ENCODE peak calls at places on chromosomes 12 and 14, in four cellular contexts. S is ELR; L is T1000; V is activated CD4-positive, alpha-beta memory T cell treated with anti-CD3 and anti-CD28 coated beads, Interleukin-2, amount 10 ng/mL, durations not matched to agents 7 days and 5 days. R is an unnamed sample.

GRCh38 chr14:57736391-57736790 is 129.5 kb downstream of the SLC35F4 start:
- DNase-seq in V (no peak), S (no peak), L (no peak), R (no peak)

GRCh38 chr12:92144631-92145480 is 790 bp downstream of the BTG1 start:
- DNase-seq in L (peak), V (peak), S (peak), R (no peak)

GRCh38 chr14:92653162-92653651 is 95.2 kb downstream of the LGMN start:
- DNase-seq in L (no peak), V (no peak), S (no peak), R (no peak)

GRCh38 chr14:54446201-54446693 is 5.1 kb upstream of the CNIH1 start:
- DNase-seq in V (no peak), S (no peak), L (no peak), R (no peak)

GRCh38 chr12:40587416-40587815 is 104.8 kb upstream of the CNTN1 start:
- DNase-seq in S (no peak), V (no peak), L (no peak), R (no peak)

GRCh38 chr14:75459099-75459741 is 31.4 kb downstream of the JDP2 start:
- DNase-seq in S (no peak), V (peak), L (no peak), R (no peak)

GRCh38 chr12:47488888-47489287 is 216.9 kb downstream of the RPAP3 start:
- DNase-seq in V (no peak), L (no peak), S (no peak), R (no peak)

GRCh38 chr12:90281156-90281868 is 572.7 kb upstream of the ATP2B1 start:
- DNase-seq in L (no peak), S (no peak), V (no peak), R (no peak)

GRCh38 chr12:12734561-12735071 is 17.4 kb downstream of the CDKN1B start:
- DNase-seq in L (no peak), V (no peak), S (peak), R (no peak)

GRCh38 chr12:45356822-45357546 is 141.1 kb downstream of the ANO6 start:
- DNase-seq in L (no peak), V (no peak), S (no peak), R (no peak)

GRCh38 chr12:98856897-98857540 is 211.9 kb downstream of the APAF1 start:
- DNase-seq in L (peak), V (no peak), S (no peak), R (no peak)

GRCh38 chr12:19482551-19483109 is 43.3 kb downstream of the AEBP2 start:
- DNase-seq in S (no peak), L (no peak), V (peak), R (no peak)

GRCh38 chr14:61217516-61217915 is 63.6 kb downstream of the TMEM30B start:
- DNase-seq in S (no peak), V (no peak), L (no peak), R (no peak)

GRCh38 chr14:91872517-91873470 is 5.5 kb upstream of the TC2N start:
- DNase-seq in S (no peak), L (no peak), V (peak), R (no peak)

GRCh38 chr12:12624479-12625120 is 12.9 kb downstream of the CREBL2 start:
- DNase-seq in L (no peak), S (no peak), V (no peak), R (no peak)

GRCh38 chr12:55720894-55721444 is 776 bp downstream of the RDH5 start:
- DNase-seq in L (peak), V (peak), S (peak), R (peak)

GRCh38 chr14:35786856-35787255 is 22.2 kb downstream of the RALGAPA1 start:
- DNase-seq in V (no peak), L (no peak), S (no peak), R (no peak)

GRCh38 chr14:59155886-59156285 is 32.6 kb upstream of the DAAM1 start:
- DNase-seq in S (no peak), V (no peak), L (no peak), R (no peak)

GRCh38 chr14:55957950-55958349 is 160.3 kb upstream of the PELI2 start:
- DNase-seq in L (no peak), S (no peak), V (no peak), R (no peak)

GRCh38 chr12:6049587-6049986 is 74.9 kb downstream of the VWF start:
- DNase-seq in V (no peak), L (no peak), S (no peak), R (no peak)

GRCh38 chr12:11787921-11788849 is 138.7 kb downstream of the ETV6 start:
- DNase-seq in L (no peak), S (no peak), V (no peak), R (no peak)

GRCh38 chr14:68466491-68466977 is 326.3 kb downstream of the ZFP36L1 start:
- DNase-seq in V (no peak), L (no peak), S (peak), R (peak)

GRCh38 chr14:74085047-74085637 is 386 bp downstream of the LIN52 start:
- DNase-seq in V (peak), S (peak), L (no peak), R (peak)

GRCh38 chr12:125229878-125230530 is 164.8 kb downstream of the AACS start:
- DNase-seq in V (no peak), L (no peak), S (no peak), R (no peak)

GRCh38 chr14:68403191-68403781 is 389.6 kb downstream of the ZFP36L1 start:
- DNase-seq in V (no peak), L (no peak), S (peak), R (no peak)

GRCh38 chr12:100953677-100954076 is 159.1 kb downstream of the ANO4 start:
- DNase-seq in V (no peak), L (no peak), S (no peak), R (no peak)

GRCh38 chr14:64715628-64716412 is 11.6 kb downstream of the PLEKHG3 start:
- DNase-seq in V (no peak), S (no peak), L (no peak), R (no peak)

GRCh38 chr14:64550539-64551333 is 975 bp downstream of the PPP1R36 start:
- DNase-seq in L (no peak), V (no peak), S (no peak), R (no peak)

R was measured in H54.